ENCODE peak calls at places on chromosome 11, in six cellular contexts. F, R, N, E, L and O are unnamed samples.

GRCh38 chr11:66271816-66272215 is 3.4 kb downstream of the RAB1B start:
- DNase-seq in F (no peak), R (no peak), N (no peak), E (no peak), L (no peak), O (no peak)

GRCh38 chr11:70863988-70864387 is 388.4 kb downstream of the SHANK2 start:
- DNase-seq in F (no peak), R (no peak), N (no peak), E (no peak), L (no peak), O (no peak)

GRCh38 chr11:116951762-116952161 is 114.3 kb upstream of the APOA1 start:
- DNase-seq in F (no peak), R (no peak), N (no peak), E (no peak), L (no peak), O (no peak)

GRCh38 chr11:78683774-78684173 is 109.1 kb upstream of the NARS2 start:
- DNase-seq in F (no peak), R (no peak), N (no peak), E (no peak), L (no peak), O (no peak)

GRCh38 chr11:60842688-60843605 is 1.0 kb downstream of the CCDC86 start:
- DNase-seq in F (no peak), R (no peak), N (no peak), E (no peak), L (no peak), O (no peak)

GRCh38 chr11:3022982-3023381 is 30.9 kb upstream of the NAP1L4 start:
- DNase-seq in F (no peak), R (no peak), N (no peak), E (no peak), L (no peak), O (no peak)

GRCh38 chr11:117395476-117395875 is 67.8 kb downstream of the CEP164 start:
- DNase-seq in F (no peak), R (no peak), N (no peak), E (no peak), L (no peak), O (no peak)

GRCh38 chr11:42967653-42968052 is 344.1 kb upstream of the API5 start:
- DNase-seq in F (no peak), R (no peak), N (peak; percentile 11), E (no peak), L (no peak), O (no peak)

GRCh38 chr11:118048472-118049370 is 28.2 kb upstream of the TMPRSS4 start:
- DNase-seq in F (no peak), R (no peak), N (no peak), E (no peak), L (no peak), O (peak; percentile 29)

GRCh38 chr11:1728931-1729691 is 21.3 kb downstream of the IFITM10 start:
- DNase-seq in F (no peak), R (no peak), N (no peak), E (no peak), L (no peak), O (no peak)

GRCh38 chr11:45391168-45391850 is 105.2 kb upstream of the SYT13 start:
- DNase-seq in F (no peak), R (no peak), N (no peak), E (no peak), L (no peak), O (no peak)

GRCh38 chr11:100719809-100720221 is 32.7 kb downstream of the ARHGAP42 start:
- DNase-seq in F (peak; percentile 61), R (no peak), N (peak; percentile 67), E (peak; percentile 80), L (peak; percentile 82), O (no peak)

GRCh38 chr11:126391286-126391954 is 35.9 kb downstream of the ST3GAL4 start:
- DNase-seq in F (no peak), R (no peak), N (no peak), E (no peak), L (no peak), O (no peak)

GRCh38 chr11:119774180-119774763 is 45.3 kb upstream of the NECTIN1 start:
- DNase-seq in F (no peak), R (no peak), N (no peak), E (peak; percentile 10), L (no peak), O (peak; percentile 40)

GRCh38 chr11:115496892-115497291 is 7.3 kb downstream of the CADM1 start:
- DNase-seq in F (no peak), R (no peak), N (no peak), E (no peak), L (no peak), O (no peak)

GRCh38 chr11:132200303-132200936 is 830.0 kb downstream of the NTM start:
- DNase-seq in F (no peak), R (no peak), N (no peak), E (no peak), L (no peak), O (no peak)

GRCh38 chr11:125078516-125079140 is 15.5 kb downstream of the SLC37A2 start:
- DNase-seq in F (no peak), R (peak; percentile 78), N (no peak), E (no peak), L (no peak), O (no peak)

GRCh38 chr11:79332017-79332416 is 108.8 kb downstream of the TENM4 start:
- DNase-seq in F (no peak), R (no peak), N (no peak), E (no peak), L (no peak), O (no peak)

GRCh38 chr11:8341966-8342365 is 78.3 kb upstream of the LMO1 start:
- DNase-seq in F (no peak), R (no peak), N (no peak), E (no peak), L (no peak), O (no peak)

GRCh38 chr11:109264128-109264527 is 157.9 kb upstream of the C11orf87 start:
- DNase-seq in F (no peak), R (no peak), N (no peak), E (no peak), L (no peak), O (no peak)

GRCh38 chr11:35305670-35306382 is 113.5 kb downstream of the SLC1A2 start:
- DNase-seq in F (no peak), R (no peak), N (no peak), E (no peak), L (no peak), O (peak; percentile 71)

GRCh38 chr11:119791047-119791446 is 62.0 kb upstream of the NECTIN1 start:
- DNase-seq in F (no peak), R (no peak), N (no peak), E (no peak), L (no peak), O (no peak)

GRCh38 chr11:88480217-88480616 is 142.7 kb upstream of the CTSC start:
- DNase-seq in F (peak; percentile 19), R (no peak), N (no peak), E (peak; percentile 9), L (peak; percentile 69), O (no peak)

GRCh38 chr11:2655834-2656622 is 43.8 kb downstream of the KCNQ1OT1 start:
- DNase-seq in F (peak; percentile 39), R (no peak), N (no peak), E (peak; percentile 33), L (peak; percentile 9), O (no peak)

GRCh38 chr11:45141631-45142030 is 4.8 kb upstream of the PRDM11 start:
- DNase-seq in F (no peak), R (no peak), N (no peak), E (no peak), L (no peak), O (no peak)

GRCh38 chr11:12165237-12165875 is 55.0 kb downstream of the MICAL2 start:
- DNase-seq in F (peak; percentile 5), R (no peak), N (peak; percentile 12), E (no peak), L (no peak), O (no peak)

GRCh38 chr11:43507171-43507570 is 148.5 kb downstream of the TTC17 start:
- DNase-seq in F (no peak), R (peak; percentile 70), N (no peak), E (no peak), L (no peak), O (no peak)

GRCh38 chr11:129259950-129260349 is 67.8 kb upstream of the ARHGAP32 start:
- DNase-seq in F (no peak), R (no peak), N (no peak), E (no peak), L (no peak), O (no peak)

GRCh38 chr11:129252621-129253020 is 60.5 kb upstream of the ARHGAP32 start:
- DNase-seq in F (no peak), R (no peak), N (no peak), E (no peak), L (no peak), O (no peak)

GRCh38 chr11:129260750-129261149 is 68.6 kb upstream of the ARHGAP32 start:
- DNase-seq in F (no peak), R (no peak), N (no peak), E (no peak), L (no peak), O (no peak)

GRCh38 chr11:129258205-129258604 is 66.1 kb upstream of the ARHGAP32 start:
- DNase-seq in F (no peak), R (no peak), N (no peak), E (no peak), L (no peak), O (no peak)

GRCh38 chr11:129257512-129257911 is 65.4 kb upstream of the ARHGAP32 start:
- DNase-seq in F (no peak), R (no peak), N (no peak), E (no peak), L (no peak), O (no peak)
- H3K4me3 ChIP-seq in F (no peak overlapping the region), R (no peak overlapping the region), N (no peak overlapping the region), E (no peak overlapping the region), L (no peak overlapping the region), O (no peak overlapping the region)

GRCh38 chr11:38411149-38411548 is 1813.1 kb upstream of the RAG2 start:
- DNase-seq in F (no peak), R (no peak), N (no peak), E (no peak), L (no peak), O (no peak)
- TF ChIP-seq CTCF in F (no peak), R (no peak), N (no peak), E (no peak), L (no peak), O (no peak)

GRCh38 chr11:103948331-103948730 is 88.1 kb upstream of the DDI1 start:
- DNase-seq in F (no peak), R (no peak), N (no peak), E (no peak), L (no peak), O (no peak)
- H3K4me3 ChIP-seq in F (no peak overlapping the region), R (no peak overlapping the region), N (no peak overlapping the region), E (no peak overlapping the region), L (no peak overlapping the region), O (no peak overlapping the region)

GRCh38 chr11:30431127-30431814 is 108.4 kb downstream of the ARL14EP start:
- DNase-seq in F (no peak), R (no peak), N (no peak), E (no peak), L (no peak), O (no peak)

GRCh38 chr11:30432716-30433115 is 109.8 kb downstream of the ARL14EP start:
- DNase-seq in F (no peak), R (no peak), N (no peak), E (no peak), L (no peak), O (no peak)

GRCh38 chr11:30433831-30434230 is 110.9 kb downstream of the ARL14EP start:
- DNase-seq in F (no peak), R (no peak), N (no peak), E (no peak), L (no peak), O (no peak)

GRCh38 chr11:30432177-30432576 is 109.3 kb downstream of the ARL14EP start:
- DNase-seq in F (no peak), R (no peak), N (no peak), E (no peak), L (no peak), O (no peak)

GRCh38 chr11:30435488-30435887 is 112.6 kb downstream of the ARL14EP start:
- DNase-seq in F (no peak), R (no peak), N (no peak), E (no peak), L (no peak), O (no peak)
- TF ChIP-seq CTCF in F (no peak), R (no peak), N (no peak), E (no peak), L (no peak), O (no peak)